ENCODE peak calls at places on chromosomes 5 and 9, in eight cellular contexts. One of them, this sample, is unnamed.

GRCh38 chr5:25285116-25285515 is 640.3 kb upstream of the CDH10 start:
- DNase-seq in erythroblast: no peak
- DNase-seq in stimulated activated CD4-positive, alpha-beta T cell treated with anti-CD3 and anti-CD28 coated beads, Interleukin-4, amount 100 ng/mL, for 48 hours: no peak
- DNase-seq in iris pigment epithelial cell: no peak
- DNase-seq in endothelial cell: no peak
- DNase-seq in Kasumi-1: no peak
- DNase-seq in GM12864: no peak
- DNase-seq in Daoy: no peak
- DNase-seq in this sample: no peak

GRCh38 chr5:126499742-126500396 is 76.7 kb downstream of the GRAMD2B start:
- DNase-seq in erythroblast: peak
- DNase-seq in stimulated activated CD4-positive, alpha-beta T cell treated with anti-CD3 and anti-CD28 coated beads, Interleukin-4, amount 100 ng/mL, for 48 hours: no peak
- DNase-seq in iris pigment epithelial cell: peak
- DNase-seq in endothelial cell: peak
- DNase-seq in Kasumi-1: peak
- DNase-seq in GM12864: peak
- DNase-seq in Daoy: peak
- DNase-seq in this sample: no peak

GRCh38 chr9:89000973-89001916 is 10.0 kb downstream of the S1PR3 start:
- DNase-seq in erythroblast: peak
- DNase-seq in stimulated activated CD4-positive, alpha-beta T cell treated with anti-CD3 and anti-CD28 coated beads, Interleukin-4, amount 100 ng/mL, for 48 hours: peak
- DNase-seq in iris pigment epithelial cell: peak
- DNase-seq in endothelial cell: peak
- DNase-seq in Kasumi-1: peak
- DNase-seq in GM12864: peak
- DNase-seq in Daoy: peak
- DNase-seq in this sample: peak

GRCh38 chr5:176664479-176664878 is 17.2 kb downstream of the TSPAN17 start:
- DNase-seq in erythroblast: no peak
- DNase-seq in stimulated activated CD4-positive, alpha-beta T cell treated with anti-CD3 and anti-CD28 coated beads, Interleukin-4, amount 100 ng/mL, for 48 hours: no peak
- DNase-seq in iris pigment epithelial cell: no peak
- DNase-seq in endothelial cell: no peak
- DNase-seq in Kasumi-1: no peak
- DNase-seq in GM12864: no peak
- DNase-seq in Daoy: no peak
- DNase-seq in this sample: no peak

GRCh38 chr5:160656961-160657570 is 194.9 kb downstream of the ATP10B start:
- DNase-seq in erythroblast: peak
- DNase-seq in stimulated activated CD4-positive, alpha-beta T cell treated with anti-CD3 and anti-CD28 coated beads, Interleukin-4, amount 100 ng/mL, for 48 hours: no peak
- DNase-seq in iris pigment epithelial cell: no peak
- DNase-seq in endothelial cell: no peak
- DNase-seq in Kasumi-1: no peak
- DNase-seq in GM12864: no peak
- DNase-seq in Daoy: no peak
- DNase-seq in this sample: no peak

GRCh38 chr9:108412755-108413154 is 443.0 kb downstream of the ACTL7B start:
- DNase-seq in erythroblast: peak
- DNase-seq in stimulated activated CD4-positive, alpha-beta T cell treated with anti-CD3 and anti-CD28 coated beads, Interleukin-4, amount 100 ng/mL, for 48 hours: no peak
- DNase-seq in iris pigment epithelial cell: peak
- DNase-seq in endothelial cell: peak
- DNase-seq in Kasumi-1: no peak
- DNase-seq in GM12864: no peak
- DNase-seq in Daoy: peak
- DNase-seq in this sample: peak

GRCh38 chr5:36285837-36286615 is 15.7 kb downstream of the RANBP3L start:
- DNase-seq in erythroblast: no peak
- DNase-seq in stimulated activated CD4-positive, alpha-beta T cell treated with anti-CD3 and anti-CD28 coated beads, Interleukin-4, amount 100 ng/mL, for 48 hours: no peak
- DNase-seq in iris pigment epithelial cell: no peak
- DNase-seq in endothelial cell: no peak
- DNase-seq in Kasumi-1: no peak
- DNase-seq in GM12864: no peak
- DNase-seq in Daoy: no peak
- DNase-seq in this sample: no peak

GRCh38 chr5:143714629-143715028 is 97.3 kb upstream of the HMHB1 start:
- DNase-seq in erythroblast: no peak
- DNase-seq in stimulated activated CD4-positive, alpha-beta T cell treated with anti-CD3 and anti-CD28 coated beads, Interleukin-4, amount 100 ng/mL, for 48 hours: no peak
- DNase-seq in iris pigment epithelial cell: peak
- DNase-seq in endothelial cell: no peak
- DNase-seq in Kasumi-1: no peak
- DNase-seq in GM12864: peak
- DNase-seq in Daoy: no peak
- DNase-seq in this sample: no peak

GRCh38 chr5:127959152-127959764 is 124.3 kb upstream of the SLC12A2 start:
- DNase-seq in erythroblast: no peak
- DNase-seq in stimulated activated CD4-positive, alpha-beta T cell treated with anti-CD3 and anti-CD28 coated beads, Interleukin-4, amount 100 ng/mL, for 48 hours: no peak
- DNase-seq in iris pigment epithelial cell: peak
- DNase-seq in endothelial cell: peak
- DNase-seq in Kasumi-1: peak
- DNase-seq in GM12864: no peak
- DNase-seq in Daoy: peak
- DNase-seq in this sample: no peak

GRCh38 chr9:78786794-78787193 is 489.9 kb downstream of the PSAT1 start:
- DNase-seq in erythroblast: no peak
- DNase-seq in stimulated activated CD4-positive, alpha-beta T cell treated with anti-CD3 and anti-CD28 coated beads, Interleukin-4, amount 100 ng/mL, for 48 hours: no peak
- DNase-seq in iris pigment epithelial cell: peak
- DNase-seq in endothelial cell: no peak
- DNase-seq in Kasumi-1: no peak
- DNase-seq in GM12864: no peak
- DNase-seq in Daoy: peak
- DNase-seq in this sample: no peak

GRCh38 chr9:12091865-12092527 is 601.2 kb upstream of the TYRP1 start:
- DNase-seq in erythroblast: no peak
- DNase-seq in stimulated activated CD4-positive, alpha-beta T cell treated with anti-CD3 and anti-CD28 coated beads, Interleukin-4, amount 100 ng/mL, for 48 hours: no peak
- DNase-seq in iris pigment epithelial cell: no peak
- DNase-seq in endothelial cell: no peak
- DNase-seq in Kasumi-1: no peak
- DNase-seq in GM12864: no peak
- DNase-seq in Daoy: no peak
- DNase-seq in this sample: peak

GRCh38 chr9:21969011-21969935 is 24.9 kb downstream of the CDKN2A start:
- DNase-seq in erythroblast: peak
- DNase-seq in stimulated activated CD4-positive, alpha-beta T cell treated with anti-CD3 and anti-CD28 coated beads, Interleukin-4, amount 100 ng/mL, for 48 hours: no peak
- DNase-seq in iris pigment epithelial cell: peak
- DNase-seq in endothelial cell: no peak
- DNase-seq in Kasumi-1: no peak
- DNase-seq in GM12864: no peak
- DNase-seq in Daoy: no peak
- DNase-seq in this sample: peak

GRCh38 chr9:91495450-91495849 is 71.8 kb upstream of the NFIL3 start:
- DNase-seq in erythroblast: no peak
- DNase-seq in stimulated activated CD4-positive, alpha-beta T cell treated with anti-CD3 and anti-CD28 coated beads, Interleukin-4, amount 100 ng/mL, for 48 hours: no peak
- DNase-seq in iris pigment epithelial cell: peak
- DNase-seq in endothelial cell: no peak
- DNase-seq in Kasumi-1: no peak
- DNase-seq in GM12864: no peak
- DNase-seq in Daoy: peak
- DNase-seq in this sample: no peak

GRCh38 chr5:24823625-24824024 is 178.8 kb upstream of the CDH10 start:
- DNase-seq in erythroblast: no peak
- DNase-seq in stimulated activated CD4-positive, alpha-beta T cell treated with anti-CD3 and anti-CD28 coated beads, Interleukin-4, amount 100 ng/mL, for 48 hours: no peak
- DNase-seq in iris pigment epithelial cell: peak
- DNase-seq in endothelial cell: no peak
- DNase-seq in Kasumi-1: no peak
- DNase-seq in GM12864: no peak
- DNase-seq in Daoy: peak
- DNase-seq in this sample: peak

GRCh38 chr5:169778622-169779596 is 141.8 kb downstream of the DOCK2 start:
- DNase-seq in erythroblast: no peak
- DNase-seq in stimulated activated CD4-positive, alpha-beta T cell treated with anti-CD3 and anti-CD28 coated beads, Interleukin-4, amount 100 ng/mL, for 48 hours: no peak
- DNase-seq in iris pigment epithelial cell: no peak
- DNase-seq in endothelial cell: no peak
- DNase-seq in Kasumi-1: peak
- DNase-seq in GM12864: peak
- DNase-seq in Daoy: no peak
- DNase-seq in this sample: no peak

GRCh38 chr9:93673844-93674334 is 97.5 kb downstream of the PHF2 start:
- DNase-seq in erythroblast: peak
- DNase-seq in stimulated activated CD4-positive, alpha-beta T cell treated with anti-CD3 and anti-CD28 coated beads, Interleukin-4, amount 100 ng/mL, for 48 hours: no peak
- DNase-seq in iris pigment epithelial cell: no peak
- DNase-seq in endothelial cell: peak
- DNase-seq in Kasumi-1: no peak
- DNase-seq in GM12864: no peak
- DNase-seq in Daoy: peak
- DNase-seq in this sample: peak

GRCh38 chr5:91033370-91033769 is 349.7 kb downstream of the ARRDC3 start:
- DNase-seq in erythroblast: no peak
- DNase-seq in stimulated activated CD4-positive, alpha-beta T cell treated with anti-CD3 and anti-CD28 coated beads, Interleukin-4, amount 100 ng/mL, for 48 hours: no peak
- DNase-seq in iris pigment epithelial cell: no peak
- DNase-seq in endothelial cell: no peak
- DNase-seq in Kasumi-1: no peak
- DNase-seq in GM12864: no peak
- DNase-seq in Daoy: no peak
- DNase-seq in this sample: no peak

GRCh38 chr5:73215891-73216610 is 43.1 kb downstream of the TMEM174 start:
- DNase-seq in erythroblast: peak
- DNase-seq in stimulated activated CD4-positive, alpha-beta T cell treated with anti-CD3 and anti-CD28 coated beads, Interleukin-4, amount 100 ng/mL, for 48 hours: peak
- DNase-seq in iris pigment epithelial cell: peak
- DNase-seq in endothelial cell: peak
- DNase-seq in Kasumi-1: peak
- DNase-seq in GM12864: no peak
- DNase-seq in Daoy: peak
- DNase-seq in this sample: peak

GRCh38 chr5:19987594-19988345 is at the start of gene CDH18:
- DNase-seq in erythroblast: no peak
- DNase-seq in stimulated activated CD4-positive, alpha-beta T cell treated with anti-CD3 and anti-CD28 coated beads, Interleukin-4, amount 100 ng/mL, for 48 hours: no peak
- DNase-seq in iris pigment epithelial cell: peak
- DNase-seq in endothelial cell: peak
- DNase-seq in Kasumi-1: no peak
- DNase-seq in GM12864: no peak
- DNase-seq in Daoy: peak
- DNase-seq in this sample: peak

GRCh38 chr9:99051851-99052250 is 53.1 kb upstream of the TGFBR1 start:
- DNase-seq in erythroblast: no peak
- DNase-seq in stimulated activated CD4-positive, alpha-beta T cell treated with anti-CD3 and anti-CD28 coated beads, Interleukin-4, amount 100 ng/mL, for 48 hours: no peak
- DNase-seq in iris pigment epithelial cell: no peak
- DNase-seq in endothelial cell: no peak
- DNase-seq in Kasumi-1: no peak
- DNase-seq in GM12864: no peak
- DNase-seq in Daoy: peak
- DNase-seq in this sample: no peak

GRCh38 chr5:33422191-33422590 is 18.6 kb upstream of the TARS1 start:
- DNase-seq in erythroblast: no peak
- DNase-seq in stimulated activated CD4-positive, alpha-beta T cell treated with anti-CD3 and anti-CD28 coated beads, Interleukin-4, amount 100 ng/mL, for 48 hours: no peak
- DNase-seq in iris pigment epithelial cell: no peak
- DNase-seq in endothelial cell: no peak
- DNase-seq in Kasumi-1: no peak
- DNase-seq in GM12864: no peak
- DNase-seq in Daoy: no peak
- DNase-seq in this sample: no peak

GRCh38 chr9:114094971-114095370 is 4.1 kb downstream of the KIF12 start:
- DNase-seq in erythroblast: no peak
- DNase-seq in stimulated activated CD4-positive, alpha-beta T cell treated with anti-CD3 and anti-CD28 coated beads, Interleukin-4, amount 100 ng/mL, for 48 hours: no peak
- DNase-seq in iris pigment epithelial cell: no peak
- DNase-seq in endothelial cell: no peak
- DNase-seq in Kasumi-1: no peak
- DNase-seq in GM12864: no peak
- DNase-seq in Daoy: no peak
- DNase-seq in this sample: no peak

GRCh38 chr5:2381861-2382260 is 369.6 kb downstream of the IRX2 start:
- DNase-seq in erythroblast: no peak
- DNase-seq in stimulated activated CD4-positive, alpha-beta T cell treated with anti-CD3 and anti-CD28 coated beads, Interleukin-4, amount 100 ng/mL, for 48 hours: no peak
- DNase-seq in iris pigment epithelial cell: no peak
- DNase-seq in endothelial cell: no peak
- DNase-seq in Kasumi-1: no peak
- DNase-seq in GM12864: no peak
- DNase-seq in Daoy: no peak
- DNase-seq in this sample: no peak

GRCh38 chr9:37329576-37329975 is 92.9 kb upstream of the GRHPR start:
- DNase-seq in erythroblast: peak
- DNase-seq in stimulated activated CD4-positive, alpha-beta T cell treated with anti-CD3 and anti-CD28 coated beads, Interleukin-4, amount 100 ng/mL, for 48 hours: no peak
- DNase-seq in iris pigment epithelial cell: peak
- DNase-seq in endothelial cell: no peak
- DNase-seq in Kasumi-1: peak
- DNase-seq in GM12864: peak
- DNase-seq in Daoy: peak
- DNase-seq in this sample: no peak

GRCh38 chr9:6428940-6429889 is 16.2 kb downstream of the UHRF2 start:
- DNase-seq in erythroblast: peak
- DNase-seq in stimulated activated CD4-positive, alpha-beta T cell treated with anti-CD3 and anti-CD28 coated beads, Interleukin-4, amount 100 ng/mL, for 48 hours: no peak
- DNase-seq in iris pigment epithelial cell: peak
- DNase-seq in endothelial cell: no peak
- DNase-seq in Kasumi-1: no peak
- DNase-seq in GM12864: no peak
- DNase-seq in Daoy: no peak
- DNase-seq in this sample: no peak

GRCh38 chr9:134559013-134559412 is 82.6 kb upstream of the COL5A1 start:
- DNase-seq in erythroblast: no peak
- DNase-seq in stimulated activated CD4-positive, alpha-beta T cell treated with anti-CD3 and anti-CD28 coated beads, Interleukin-4, amount 100 ng/mL, for 48 hours: no peak
- DNase-seq in iris pigment epithelial cell: no peak
- DNase-seq in endothelial cell: no peak
- DNase-seq in Kasumi-1: no peak
- DNase-seq in GM12864: no peak
- DNase-seq in Daoy: no peak
- DNase-seq in this sample: peak

GRCh38 chr9:124590886-124591641 is 83.9 kb upstream of the NR5A1 start:
- DNase-seq in erythroblast: no peak
- DNase-seq in stimulated activated CD4-positive, alpha-beta T cell treated with anti-CD3 and anti-CD28 coated beads, Interleukin-4, amount 100 ng/mL, for 48 hours: no peak
- DNase-seq in iris pigment epithelial cell: no peak
- DNase-seq in endothelial cell: no peak
- DNase-seq in Kasumi-1: no peak
- DNase-seq in GM12864: no peak
- DNase-seq in Daoy: no peak
- DNase-seq in this sample: no peak

GRCh38 chr5:40431734-40432133 is 248.0 kb upstream of the PTGER4 start:
- DNase-seq in erythroblast: no peak
- DNase-seq in stimulated activated CD4-positive, alpha-beta T cell treated with anti-CD3 and anti-CD28 coated beads, Interleukin-4, amount 100 ng/mL, for 48 hours: no peak
- DNase-seq in iris pigment epithelial cell: no peak
- DNase-seq in endothelial cell: no peak
- DNase-seq in Kasumi-1: no peak
- DNase-seq in GM12864: no peak
- DNase-seq in Daoy: no peak
- DNase-seq in this sample: no peak

GRCh38 chr9:104232781-104233341 is 138.8 kb downstream of the SMC2 start:
- DNase-seq in erythroblast: no peak
- DNase-seq in stimulated activated CD4-positive, alpha-beta T cell treated with anti-CD3 and anti-CD28 coated beads, Interleukin-4, amount 100 ng/mL, for 48 hours: no peak
- DNase-seq in iris pigment epithelial cell: peak
- DNase-seq in endothelial cell: no peak
- DNase-seq in Kasumi-1: no peak
- DNase-seq in GM12864: no peak
- DNase-seq in Daoy: peak
- DNase-seq in this sample: no peak

GRCh38 chr5:132253008-132253441 is 4.5 kb upstream of the PDLIM4 start:
- DNase-seq in erythroblast: no peak
- DNase-seq in stimulated activated CD4-positive, alpha-beta T cell treated with anti-CD3 and anti-CD28 coated beads, Interleukin-4, amount 100 ng/mL, for 48 hours: no peak
- DNase-seq in iris pigment epithelial cell: no peak
- DNase-seq in endothelial cell: no peak
- DNase-seq in Kasumi-1: no peak
- DNase-seq in GM12864: no peak
- DNase-seq in Daoy: no peak
- DNase-seq in this sample: no peak

This sample was measured in islet precursor cell.